ENCODE peak calls at places on chromosomes 7 and 10, in six cellular contexts. A is renal cortical epithelial cell, H is astrocyte of the cerebellum, O is lower lobe of right lung, P is spleen, J is foreskin fibroblast. V is an unnamed sample.
A peak's percentile ranks its signal among the peaks of the same experiment; 100 is the strongest.

GRCh38 chr7:20236790-20237189 is 19.6 kb upstream of the MACC1 start:
- DNase-seq in A (peak; percentile 83), H (no peak), O (no peak), P (no peak), J (peak; percentile 21), V (no peak)

GRCh38 chr7:44184221-44184873 is 4.9 kb downstream of the GCK start:
- DNase-seq in A (peak; percentile 91), H (peak; percentile 86), O (no peak), P (no peak), J (peak; percentile 88), V (peak; percentile 72)

GRCh38 chr7:46256870-46257528 is 335.9 kb upstream of the IGFBP3 start:
- DNase-seq in A (no peak), H (peak; percentile 16), O (no peak), P (no peak), J (peak; percentile 51), V (peak; percentile 50)

GRCh38 chr7:2639151-2639993 is 7.6 kb downstream of the TTYH3 start:
- DNase-seq in A (no peak), H (no peak), O (no peak), P (peak; percentile 79), J (no peak), V (no peak)

GRCh38 chr10:72659694-72660093 is 32.2 kb upstream of the MCU start:
- DNase-seq in A (peak; percentile 89), H (no peak), O (no peak), P (no peak), J (no peak), V (no peak)

GRCh38 chr7:51175316-51175991 is 141.2 kb downstream of the COBL start:
- DNase-seq in A (no peak), H (no peak), O (no peak), P (no peak), J (no peak), V (no peak)

GRCh38 chr10:124510536-124511158 is 49.0 kb downstream of the LHPP start:
- DNase-seq in A (no peak), H (no peak), O (no peak), P (no peak), J (no peak), V (no peak)

GRCh38 chr7:87152897-87153641 is 816 bp downstream of the DMTF1 start:
- DNase-seq in A (peak; percentile 16), H (no peak), O (peak; percentile 50), P (peak; percentile 87), J (peak; percentile 28), V (no peak)

GRCh38 chr10:78044699-78045098 is 11.0 kb downstream of the RPS24 start:
- DNase-seq in A (no peak), H (no peak), O (no peak), P (no peak), J (peak; percentile 79), V (no peak)

GRCh38 chr7:17588730-17589129 is 290.3 kb downstream of the AHR start:
- DNase-seq in A (no peak), H (no peak), O (no peak), P (no peak), J (no peak), V (no peak)

GRCh38 chr10:21740989-21741388 is 207.0 kb downstream of the MLLT10 start:
- DNase-seq in A (no peak), H (no peak), O (no peak), P (no peak), J (no peak), V (no peak)

GRCh38 chr7:66950763-66951162 is 29.7 kb downstream of the TMEM248 start:
- DNase-seq in A (no peak), H (no peak), O (no peak), P (peak; percentile 19), J (peak; percentile 56), V (no peak)

V was measured in GM04504.